ENCODE peak calls at places on chromosome 20, in seven cellular contexts. One of them, this sample, is unnamed.
A peak's percentile ranks its signal among the peaks of the same experiment; 100 is the strongest.

GRCh38 chr20:50043573-50044352 is 61.0 kb downstream of the SNAI1 start:
- DNase-seq in AG04449: no peak
- DNase-seq in ovary: no peak
- DNase-seq in A549: no peak
- DNase-seq in B cell: no peak
- DNase-seq in nephron progenitor cell: no peak
- DNase-seq in endothelial cell: no peak
- DNase-seq in this sample: no peak

GRCh38 chr20:49701313-49701731 is 12.4 kb downstream of the B4GALT5 start:
- DNase-seq in AG04449: no peak
- DNase-seq in ovary: no peak
- DNase-seq in A549: peak; percentile 86
- DNase-seq in B cell: no peak
- DNase-seq in nephron progenitor cell: no peak
- DNase-seq in endothelial cell: no peak
- DNase-seq in this sample: peak; percentile 18

GRCh38 chr20:36441416-36441815 is 99.9 kb upstream of the MYL9 start:
- DNase-seq in AG04449: no peak
- DNase-seq in ovary: no peak
- DNase-seq in A549: no peak
- DNase-seq in B cell: no peak
- DNase-seq in nephron progenitor cell: no peak
- DNase-seq in endothelial cell: no peak
- DNase-seq in this sample: no peak

GRCh38 chr20:20462185-20462584 is 94.3 kb downstream of the INSM1 start:
- DNase-seq in AG04449: no peak
- DNase-seq in ovary: no peak
- DNase-seq in A549: no peak
- DNase-seq in B cell: no peak
- DNase-seq in nephron progenitor cell: no peak
- DNase-seq in endothelial cell: no peak
- DNase-seq in this sample: no peak

GRCh38 chr20:62660216-62660615 is 17.9 kb downstream of the SLCO4A1 start:
- DNase-seq in AG04449: no peak
- DNase-seq in ovary: no peak
- DNase-seq in A549: no peak
- DNase-seq in B cell: no peak
- DNase-seq in nephron progenitor cell: no peak
- DNase-seq in endothelial cell: no peak
- DNase-seq in this sample: no peak

GRCh38 chr20:14644698-14645097 is 307.3 kb upstream of the FLRT3 start:
- DNase-seq in AG04449: no peak
- DNase-seq in ovary: no peak
- DNase-seq in A549: no peak
- DNase-seq in B cell: no peak
- DNase-seq in nephron progenitor cell: no peak
- DNase-seq in endothelial cell: no peak
- DNase-seq in this sample: no peak

GRCh38 chr20:1900321-1900791 is 5.1 kb downstream of the SIRPA start:
- DNase-seq in AG04449: no peak
- DNase-seq in ovary: peak; percentile 47
- DNase-seq in A549: peak; percentile 89
- DNase-seq in B cell: peak; percentile 44
- DNase-seq in nephron progenitor cell: peak; percentile 61
- DNase-seq in endothelial cell: peak; percentile 64
- DNase-seq in this sample: peak; percentile 73

GRCh38 chr20:49568491-49569151 is 684 bp upstream of the PTGIS start:
- DNase-seq in AG04449: no peak
- DNase-seq in ovary: peak; percentile 62
- DNase-seq in A549: no peak
- DNase-seq in B cell: peak; percentile 33
- DNase-seq in nephron progenitor cell: peak; percentile 47
- DNase-seq in endothelial cell: no peak
- DNase-seq in this sample: no peak

GRCh38 chr20:52826321-52826720 is 145.8 kb upstream of the TSHZ2 start:
- DNase-seq in AG04449: no peak
- DNase-seq in ovary: no peak
- DNase-seq in A549: no peak
- DNase-seq in B cell: no peak
- DNase-seq in nephron progenitor cell: no peak
- DNase-seq in endothelial cell: no peak
- DNase-seq in this sample: no peak

GRCh38 chr20:36175475-36175995 is 21.0 kb downstream of the EPB41L1 start:
- DNase-seq in AG04449: no peak
- DNase-seq in ovary: no peak
- DNase-seq in A549: no peak
- DNase-seq in B cell: no peak
- DNase-seq in nephron progenitor cell: no peak
- DNase-seq in endothelial cell: no peak
- DNase-seq in this sample: no peak

GRCh38 chr20:52410182-52410647 is 218.6 kb upstream of the ZFP64 start:
- DNase-seq in AG04449: no peak
- DNase-seq in ovary: no peak
- DNase-seq in A549: no peak
- DNase-seq in B cell: no peak
- DNase-seq in nephron progenitor cell: no peak
- DNase-seq in endothelial cell: no peak
- DNase-seq in this sample: no peak

GRCh38 chr20:5719861-5720401 is 30.3 kb upstream of the SHLD1 start:
- DNase-seq in AG04449: no peak
- DNase-seq in ovary: no peak
- DNase-seq in A549: peak; percentile 65
- DNase-seq in B cell: no peak
- DNase-seq in nephron progenitor cell: no peak
- DNase-seq in endothelial cell: no peak
- DNase-seq in this sample: no peak

GRCh38 chr20:57092900-57093238 is 173.6 kb downstream of the BMP7 start:
- DNase-seq in AG04449: no peak
- DNase-seq in ovary: no peak
- DNase-seq in A549: no peak
- DNase-seq in B cell: no peak
- DNase-seq in nephron progenitor cell: no peak
- DNase-seq in endothelial cell: no peak
- DNase-seq in this sample: no peak

GRCh38 chr20:35791097-35791496 is 19.3 kb downstream of the PHF20 start:
- DNase-seq in AG04449: no peak
- DNase-seq in ovary: no peak
- DNase-seq in A549: no peak
- DNase-seq in B cell: no peak
- DNase-seq in nephron progenitor cell: no peak
- DNase-seq in endothelial cell: no peak
- DNase-seq in this sample: no peak

GRCh38 chr20:63057133-63058117 is 50.7 kb upstream of the BHLHE23 start:
- DNase-seq in AG04449: no peak
- DNase-seq in ovary: no peak
- DNase-seq in A549: no peak
- DNase-seq in B cell: no peak
- DNase-seq in nephron progenitor cell: no peak
- DNase-seq in endothelial cell: no peak
- DNase-seq in this sample: no peak

GRCh38 chr20:63703471-63703975 is 4.3 kb downstream of the ARFRP1 start:
- DNase-seq in AG04449: no peak
- DNase-seq in ovary: peak; percentile 30
- DNase-seq in A549: no peak
- DNase-seq in B cell: peak; percentile 6
- DNase-seq in nephron progenitor cell: no peak
- DNase-seq in endothelial cell: no peak
- DNase-seq in this sample: no peak

DNA sequence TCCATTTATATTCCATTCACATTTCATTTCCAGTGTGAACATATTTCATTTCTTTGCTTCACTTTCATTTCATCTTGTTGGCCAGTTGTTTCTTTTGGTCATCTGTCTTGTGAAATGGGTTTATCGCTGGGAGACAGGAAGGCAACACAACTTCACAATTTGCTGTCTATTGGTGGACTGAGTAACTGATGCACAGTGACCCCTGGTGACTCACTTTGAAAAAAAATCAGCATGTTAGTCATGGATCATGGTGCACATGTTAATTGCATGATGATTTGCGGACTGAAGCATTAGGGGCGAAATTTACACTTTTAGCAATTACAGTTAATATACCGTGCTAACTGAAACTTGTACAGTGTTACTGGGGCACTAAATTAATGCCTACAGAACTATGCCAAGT is 37.1 kb downstream of the SLC24A3 start:
- DNase-seq in AG04449: no peak
- DNase-seq in ovary: no peak
- DNase-seq in A549: peak; percentile 23
- DNase-seq in B cell: no peak
- DNase-seq in nephron progenitor cell: no peak
- DNase-seq in endothelial cell: no peak
- DNase-seq in this sample: no peak
- TF ChIP-seq CTCF in AG04449: no peak
- TF ChIP-seq CTCF in ovary: no peak
- TF ChIP-seq CTCF in A549: peak; percentile 8
- TF ChIP-seq CTCF in B cell: no peak
- TF ChIP-seq CTCF in nephron progenitor cell: no peak
- TF ChIP-seq CTCF in endothelial cell: no peak
- TF ChIP-seq CTCF in this sample: no peak

GRCh38 chr20:45392733-45393132 is 14.6 kb upstream of the TP53TG5 start:
- DNase-seq in AG04449: no peak
- DNase-seq in ovary: no peak
- DNase-seq in A549: no peak
- DNase-seq in B cell: no peak
- DNase-seq in nephron progenitor cell: no peak
- DNase-seq in endothelial cell: no peak
- DNase-seq in this sample: peak; percentile 18
- TF ChIP-seq CTCF in AG04449: no peak
- TF ChIP-seq CTCF in ovary: no peak
- TF ChIP-seq CTCF in A549: peak; percentile 21
- TF ChIP-seq CTCF in B cell: no peak
- TF ChIP-seq CTCF in nephron progenitor cell: no peak
- TF ChIP-seq CTCF in endothelial cell: no peak
- TF ChIP-seq CTCF in this sample: peak; percentile 31

DNA sequence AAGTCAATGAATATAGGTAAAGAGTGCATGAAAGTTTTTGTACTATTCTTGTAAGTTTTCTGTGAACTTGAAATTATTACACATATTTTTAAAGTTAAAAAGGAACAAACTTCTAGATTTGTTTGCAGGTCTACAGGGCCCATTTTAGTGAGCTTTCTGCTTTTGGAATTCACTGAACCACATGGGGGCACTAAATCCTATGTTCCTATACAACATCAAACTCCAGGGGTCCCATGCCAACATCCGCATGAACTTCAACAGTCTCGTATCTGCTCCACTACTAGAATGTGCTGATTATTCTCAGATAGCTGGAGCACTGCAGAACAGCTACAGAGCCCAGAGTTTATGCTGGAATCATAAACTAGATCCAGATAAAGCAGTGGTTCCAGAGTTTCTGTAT is 347.9 kb upstream of the SPTLC3 start:
- DNase-seq in AG04449: no peak
- DNase-seq in ovary: no peak
- DNase-seq in A549: no peak
- DNase-seq in B cell: no peak
- DNase-seq in nephron progenitor cell: peak; percentile 20
- DNase-seq in endothelial cell: peak; percentile 34
- DNase-seq in this sample: no peak
- TF ChIP-seq CTCF in AG04449: no peak
- TF ChIP-seq CTCF in ovary: no peak
- TF ChIP-seq CTCF in A549: no peak
- TF ChIP-seq CTCF in B cell: no peak
- TF ChIP-seq CTCF in nephron progenitor cell: peak; percentile 37
- TF ChIP-seq CTCF in endothelial cell: peak; percentile 39
- TF ChIP-seq CTCF in this sample: peak; percentile 12

GRCh38 chr20:21968486-21968885 is 263.0 kb downstream of the PAX1 start:
- DNase-seq in AG04449: no peak
- DNase-seq in ovary: no peak
- DNase-seq in A549: peak; percentile 25
- DNase-seq in B cell: no peak
- DNase-seq in nephron progenitor cell: no peak
- DNase-seq in endothelial cell: no peak
- DNase-seq in this sample: no peak

DNA sequence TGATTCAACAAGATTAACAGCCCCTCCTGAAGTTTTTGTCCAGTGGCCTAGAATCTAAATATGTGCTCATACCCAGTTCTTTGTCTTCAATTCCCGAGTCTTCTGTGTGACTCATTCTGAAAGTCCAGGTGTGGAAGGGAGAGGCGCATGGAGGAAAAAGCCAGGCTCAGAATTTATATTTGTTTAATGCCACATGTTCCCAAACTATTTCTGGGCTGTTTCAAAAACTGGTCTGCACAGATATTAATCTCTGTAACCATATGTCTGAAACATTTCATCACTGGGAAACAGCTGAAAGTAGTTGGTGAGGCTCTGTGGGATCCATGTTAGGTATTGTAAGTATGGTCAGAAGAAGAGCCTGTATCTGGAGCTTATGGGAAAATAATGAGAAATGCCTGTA is 266.0 kb downstream of the PAX1 start:
- DNase-seq in AG04449: no peak
- DNase-seq in ovary: no peak
- DNase-seq in A549: no peak
- DNase-seq in B cell: no peak
- DNase-seq in nephron progenitor cell: no peak
- DNase-seq in endothelial cell: no peak
- DNase-seq in this sample: no peak
- TF ChIP-seq CTCF in AG04449: no peak
- TF ChIP-seq CTCF in ovary: no peak
- TF ChIP-seq CTCF in A549: no peak
- TF ChIP-seq CTCF in B cell: no peak
- TF ChIP-seq CTCF in nephron progenitor cell: no peak
- TF ChIP-seq CTCF in endothelial cell: no peak
- TF ChIP-seq CTCF in this sample: no peak